ENCODE peak calls at places on chromosomes 16 and 17, in ten cellular contexts. One of them, this sample, is unnamed.

GRCh38 chr17:77036841-77037381 is 103.9 kb upstream of the SEC14L1 start:
- DNase-seq in stimulated activated CD8-positive, alpha-beta memory T cell treated with anti-CD3 and anti-CD28 coated beads, Interleukin-15, amount 100 ng/mL, for 24 hours: no peak
- DNase-seq in hypothalamus: peak; percentile 18
- DNase-seq in HEK293T: no peak
- DNase-seq in PC-9: no peak
- DNase-seq in head of caudate nucleus: peak; percentile 58
- DNase-seq in activated effector memory CD4-positive, alpha-beta T cell treated with anti-CD3 and anti-CD28 coated beads, Interleukin-2, amount 50 U/mL, for 16 hours: no peak
- DNase-seq in ELR: no peak
- DNase-seq in IMR-90: no peak
- DNase-seq in GM20000: no peak
- DNase-seq in this sample: peak; percentile 85

GRCh38 chr17:10233157-10233556 is 34.8 kb upstream of the GAS7 start:
- DNase-seq in IMR-90: no peak
- DNase-seq in stimulated activated CD8-positive, alpha-beta memory T cell treated with anti-CD3 and anti-CD28 coated beads, Interleukin-15, amount 100 ng/mL, for 24 hours: no peak
- DNase-seq in activated effector memory CD4-positive, alpha-beta T cell treated with anti-CD3 and anti-CD28 coated beads, Interleukin-2, amount 50 U/mL, for 16 hours: no peak
- DNase-seq in GM20000: no peak
- DNase-seq in ELR: no peak
- DNase-seq in PC-9: no peak
- DNase-seq in HEK293T: no peak
- DNase-seq in hypothalamus: no peak
- DNase-seq in head of caudate nucleus: no peak
- DNase-seq in this sample: no peak

GRCh38 chr16:85202631-85203461 is 90.6 kb upstream of the CIBAR2 start:
- DNase-seq in PC-9: no peak
- DNase-seq in head of caudate nucleus: peak; percentile 57
- DNase-seq in activated effector memory CD4-positive, alpha-beta T cell treated with anti-CD3 and anti-CD28 coated beads, Interleukin-2, amount 50 U/mL, for 16 hours: no peak
- DNase-seq in HEK293T: no peak
- DNase-seq in ELR: no peak
- DNase-seq in GM20000: no peak
- DNase-seq in hypothalamus: no peak
- DNase-seq in stimulated activated CD8-positive, alpha-beta memory T cell treated with anti-CD3 and anti-CD28 coated beads, Interleukin-15, amount 100 ng/mL, for 24 hours: no peak
- DNase-seq in IMR-90: peak; percentile 96
- DNase-seq in this sample: no peak

GRCh38 chr17:60664022-60664421 is 13.6 kb upstream of the BCAS3 start:
- DNase-seq in GM20000: no peak
- DNase-seq in HEK293T: no peak
- DNase-seq in PC-9: no peak
- DNase-seq in stimulated activated CD8-positive, alpha-beta memory T cell treated with anti-CD3 and anti-CD28 coated beads, Interleukin-15, amount 100 ng/mL, for 24 hours: no peak
- DNase-seq in head of caudate nucleus: no peak
- DNase-seq in hypothalamus: no peak
- DNase-seq in ELR: peak; percentile 28
- DNase-seq in IMR-90: peak; percentile 59
- DNase-seq in activated effector memory CD4-positive, alpha-beta T cell treated with anti-CD3 and anti-CD28 coated beads, Interleukin-2, amount 50 U/mL, for 16 hours: no peak
- DNase-seq in this sample: no peak

GRCh38 chr16:47236716-47237115 is 93.0 kb upstream of the NETO2 start:
- DNase-seq in stimulated activated CD8-positive, alpha-beta memory T cell treated with anti-CD3 and anti-CD28 coated beads, Interleukin-15, amount 100 ng/mL, for 24 hours: no peak
- DNase-seq in head of caudate nucleus: no peak
- DNase-seq in GM20000: no peak
- DNase-seq in IMR-90: no peak
- DNase-seq in HEK293T: no peak
- DNase-seq in ELR: no peak
- DNase-seq in PC-9: no peak
- DNase-seq in hypothalamus: no peak
- DNase-seq in activated effector memory CD4-positive, alpha-beta T cell treated with anti-CD3 and anti-CD28 coated beads, Interleukin-2, amount 50 U/mL, for 16 hours: no peak
- DNase-seq in this sample: no peak

GRCh38 chr17:40312131-40312731 is 3.3 kb downstream of the RARA start:
- DNase-seq in stimulated activated CD8-positive, alpha-beta memory T cell treated with anti-CD3 and anti-CD28 coated beads, Interleukin-15, amount 100 ng/mL, for 24 hours: no peak
- DNase-seq in head of caudate nucleus: no peak
- DNase-seq in PC-9: peak; percentile 72
- DNase-seq in hypothalamus: no peak
- DNase-seq in IMR-90: no peak
- DNase-seq in GM20000: peak; percentile 13
- DNase-seq in HEK293T: no peak
- DNase-seq in activated effector memory CD4-positive, alpha-beta T cell treated with anti-CD3 and anti-CD28 coated beads, Interleukin-2, amount 50 U/mL, for 16 hours: no peak
- DNase-seq in ELR: no peak
- DNase-seq in this sample: no peak

GRCh38 chr16:23071202-23072083 is 77.8 kb downstream of the USP31 start:
- DNase-seq in PC-9: no peak
- DNase-seq in activated effector memory CD4-positive, alpha-beta T cell treated with anti-CD3 and anti-CD28 coated beads, Interleukin-2, amount 50 U/mL, for 16 hours: no peak
- DNase-seq in stimulated activated CD8-positive, alpha-beta memory T cell treated with anti-CD3 and anti-CD28 coated beads, Interleukin-15, amount 100 ng/mL, for 24 hours: no peak
- DNase-seq in hypothalamus: no peak
- DNase-seq in HEK293T: no peak
- DNase-seq in GM20000: no peak
- DNase-seq in head of caudate nucleus: no peak
- DNase-seq in IMR-90: peak; percentile 37
- DNase-seq in ELR: no peak
- DNase-seq in this sample: no peak

GRCh38 chr17:73261617-73261951 is at the start of gene CPSF4L:
- DNase-seq in activated effector memory CD4-positive, alpha-beta T cell treated with anti-CD3 and anti-CD28 coated beads, Interleukin-2, amount 50 U/mL, for 16 hours: no peak
- DNase-seq in ELR: no peak
- DNase-seq in head of caudate nucleus: no peak
- DNase-seq in PC-9: no peak
- DNase-seq in HEK293T: no peak
- DNase-seq in GM20000: no peak
- DNase-seq in stimulated activated CD8-positive, alpha-beta memory T cell treated with anti-CD3 and anti-CD28 coated beads, Interleukin-15, amount 100 ng/mL, for 24 hours: no peak
- DNase-seq in hypothalamus: no peak
- DNase-seq in IMR-90: no peak
- DNase-seq in this sample: no peak

GRCh38 chr16:64089697-64090096 is 1032.2 kb downstream of the CDH11 start:
- DNase-seq in head of caudate nucleus: no peak
- DNase-seq in HEK293T: no peak
- DNase-seq in ELR: peak; percentile 30
- DNase-seq in hypothalamus: no peak
- DNase-seq in PC-9: no peak
- DNase-seq in stimulated activated CD8-positive, alpha-beta memory T cell treated with anti-CD3 and anti-CD28 coated beads, Interleukin-15, amount 100 ng/mL, for 24 hours: no peak
- DNase-seq in IMR-90: peak; percentile 11
- DNase-seq in activated effector memory CD4-positive, alpha-beta T cell treated with anti-CD3 and anti-CD28 coated beads, Interleukin-2, amount 50 U/mL, for 16 hours: no peak
- DNase-seq in GM20000: no peak
- DNase-seq in this sample: peak; percentile 94

GRCh38 chr17:49915260-49915659 is 53.7 kb upstream of the DLX4 start:
- DNase-seq in activated effector memory CD4-positive, alpha-beta T cell treated with anti-CD3 and anti-CD28 coated beads, Interleukin-2, amount 50 U/mL, for 16 hours: no peak
- DNase-seq in ELR: no peak
- DNase-seq in HEK293T: no peak
- DNase-seq in stimulated activated CD8-positive, alpha-beta memory T cell treated with anti-CD3 and anti-CD28 coated beads, Interleukin-15, amount 100 ng/mL, for 24 hours: no peak
- DNase-seq in IMR-90: no peak
- DNase-seq in GM20000: no peak
- DNase-seq in PC-9: no peak
- DNase-seq in hypothalamus: no peak
- DNase-seq in head of caudate nucleus: no peak
- DNase-seq in this sample: no peak

GRCh38 chr17:12977008-12977751 is 40.6 kb downstream of the ELAC2 start:
- DNase-seq in ELR: no peak
- DNase-seq in IMR-90: peak; percentile 22
- DNase-seq in HEK293T: no peak
- DNase-seq in hypothalamus: no peak
- DNase-seq in activated effector memory CD4-positive, alpha-beta T cell treated with anti-CD3 and anti-CD28 coated beads, Interleukin-2, amount 50 U/mL, for 16 hours: no peak
- DNase-seq in stimulated activated CD8-positive, alpha-beta memory T cell treated with anti-CD3 and anti-CD28 coated beads, Interleukin-15, amount 100 ng/mL, for 24 hours: no peak
- DNase-seq in PC-9: no peak
- DNase-seq in head of caudate nucleus: no peak
- DNase-seq in GM20000: no peak
- DNase-seq in this sample: no peak

GRCh38 chr17:44187131-44187899 is 543 bp downstream of the TMUB2 start:
- DNase-seq in GM20000: no peak
- DNase-seq in stimulated activated CD8-positive, alpha-beta memory T cell treated with anti-CD3 and anti-CD28 coated beads, Interleukin-15, amount 100 ng/mL, for 24 hours: no peak
- DNase-seq in activated effector memory CD4-positive, alpha-beta T cell treated with anti-CD3 and anti-CD28 coated beads, Interleukin-2, amount 50 U/mL, for 16 hours: no peak
- DNase-seq in HEK293T: no peak
- DNase-seq in PC-9: peak; percentile 42
- DNase-seq in ELR: peak; percentile 55
- DNase-seq in hypothalamus: no peak
- DNase-seq in IMR-90: peak; percentile 46
- DNase-seq in head of caudate nucleus: no peak
- DNase-seq in this sample: peak; percentile 62

GRCh38 chr17:67528751-67529436 is 151.8 kb downstream of the PITPNC1 start:
- DNase-seq in HEK293T: peak; percentile 36
- DNase-seq in hypothalamus: peak; percentile 31
- DNase-seq in GM20000: no peak
- DNase-seq in IMR-90: peak; percentile 93
- DNase-seq in PC-9: peak; percentile 81
- DNase-seq in head of caudate nucleus: peak; percentile 76
- DNase-seq in stimulated activated CD8-positive, alpha-beta memory T cell treated with anti-CD3 and anti-CD28 coated beads, Interleukin-15, amount 100 ng/mL, for 24 hours: no peak
- DNase-seq in activated effector memory CD4-positive, alpha-beta T cell treated with anti-CD3 and anti-CD28 coated beads, Interleukin-2, amount 50 U/mL, for 16 hours: no peak
- DNase-seq in ELR: peak; percentile 97
- DNase-seq in this sample: no peak

GRCh38 chr17:55495239-55495638 is 16.0 kb downstream of the SMIM36 start:
- DNase-seq in HEK293T: no peak
- DNase-seq in head of caudate nucleus: no peak
- DNase-seq in GM20000: no peak
- DNase-seq in stimulated activated CD8-positive, alpha-beta memory T cell treated with anti-CD3 and anti-CD28 coated beads, Interleukin-15, amount 100 ng/mL, for 24 hours: no peak
- DNase-seq in activated effector memory CD4-positive, alpha-beta T cell treated with anti-CD3 and anti-CD28 coated beads, Interleukin-2, amount 50 U/mL, for 16 hours: no peak
- DNase-seq in hypothalamus: no peak
- DNase-seq in ELR: no peak
- DNase-seq in PC-9: peak; percentile 5
- DNase-seq in IMR-90: no peak
- DNase-seq in this sample: no peak

GRCh38 chr17:60863892-60864673 is 186.4 kb downstream of the BCAS3 start:
- DNase-seq in activated effector memory CD4-positive, alpha-beta T cell treated with anti-CD3 and anti-CD28 coated beads, Interleukin-2, amount 50 U/mL, for 16 hours: no peak
- DNase-seq in GM20000: peak; percentile 10
- DNase-seq in HEK293T: no peak
- DNase-seq in PC-9: no peak
- DNase-seq in IMR-90: peak; percentile 9
- DNase-seq in head of caudate nucleus: no peak
- DNase-seq in stimulated activated CD8-positive, alpha-beta memory T cell treated with anti-CD3 and anti-CD28 coated beads, Interleukin-15, amount 100 ng/mL, for 24 hours: no peak
- DNase-seq in hypothalamus: no peak
- DNase-seq in ELR: no peak
- DNase-seq in this sample: no peak